ENCODE peak calls at places on chromosomes 1 and 21, in nine cellular contexts. S is endothelial cell of umbilical vein, M is ELF-1, Y is NCI-H446, W is GM12891, I is AG10803, E is GM23248, P is hypothalamus, F is HS-27A. Q is an unnamed sample.

GRCh38 chr21:34129971-34130597 is 56.7 kb downstream of the MRPS6 start:
- DNase-seq in E (peak; percentile 52), W (no peak), P (no peak), F (no peak), S (no peak), Y (no peak), M (peak; percentile 50), I (peak; percentile 15), Q (no peak)

GRCh38 chr1:2636733-2637132 is 3.9 kb upstream of the MMEL1 start:
- DNase-seq in M (no peak), I (no peak), W (no peak), P (no peak), Y (no peak), S (no peak), E (no peak), F (no peak), Q (no peak)

GRCh38 chr1:113072141-113072756 is 749 bp upstream of the LRIG2 start:
- DNase-seq in E (no peak), Y (no peak), I (no peak), W (no peak), M (no peak), F (no peak), S (no peak), P (no peak), Q (no peak)

GRCh38 chr1:47412437-47412836 is 3.6 kb upstream of the FOXE3 start:
- DNase-seq in Y (no peak), E (no peak), P (no peak), S (no peak), M (peak; percentile 90), F (no peak), I (no peak), W (no peak), Q (no peak)

GRCh38 chr21:32099812-32100416 is 178.9 kb downstream of the MIS18A start:
- DNase-seq in W (no peak), F (no peak), M (peak; percentile 36), S (no peak), Y (no peak), I (no peak), P (no peak), E (peak; percentile 23), Q (peak; percentile 6)

GRCh38 chr21:36163780-36164426 is 7.3 kb downstream of the DOP1B start:
- DNase-seq in S (no peak), Y (no peak), W (no peak), I (no peak), M (no peak), P (no peak), E (no peak), F (no peak), Q (no peak)

GRCh38 chr1:59427784-59428183 is 130.9 kb downstream of the FGGY start:
- DNase-seq in I (no peak), W (no peak), S (no peak), E (no peak), F (no peak), P (no peak), M (no peak), Y (no peak), Q (no peak)

GRCh38 chr1:31099283-31100063 is 34.0 kb upstream of the PUM1 start:
- DNase-seq in Y (no peak), M (no peak), W (no peak), E (no peak), F (no peak), P (no peak), S (no peak), I (no peak), Q (no peak)

GRCh38 chr21:39676054-39676771 is 63.5 kb downstream of the B3GALT5 start:
- DNase-seq in E (peak; percentile 44), I (peak; percentile 51), M (peak; percentile 88), Y (peak; percentile 8), S (no peak), F (no peak), W (no peak), P (no peak), Q (no peak)

Q was measured in trophoblast cell.